ENCODE peak calls at places on chromosome 22, in four cellular contexts. T is K562, R is A549, X is HepG2. K is an unnamed sample.

GRCh38 chr22:43337385-43337784 is 5.8 kb downstream of the SCUBE1 start:
- DNase-seq in R (no peak), T (no peak), X (no peak), K (no peak)

GRCh38 chr22:25134028-25134427 is 65.6 kb upstream of the CRYBB3 start:
- DNase-seq in R (no peak), X (no peak), T (no peak), K (no peak)

GRCh38 chr22:45087802-45088201 is 75.9 kb upstream of the NUP50 start:
- DNase-seq in T (peak), R (no peak), X (no peak), K (no peak)

GRCh38 chr22:30205281-30206115 is 41.1 kb downstream of the LIF start:
- DNase-seq in X (peak), R (peak), T (peak), K (no peak)

GRCh38 chr22:21982338-21982965 is at the start of gene TOP3B:
- DNase-seq in R (peak), T (peak), X (peak), K (peak)

GRCh38 chr22:39238966-39239510 is 5.7 kb downstream of the PDGFB start:
- DNase-seq in X (no peak), T (no peak), R (no peak), K (no peak)

GRCh38 chr22:30425327-30425615 is 297 bp upstream of the MTFP1 start:
- DNase-seq in T (no peak), R (no peak), X (no peak), K (no peak)

GRCh38 chr22:23183107-23183698 is 2.9 kb downstream of the BCR start:
- DNase-seq in R (no peak), X (peak), T (peak), K (no peak)

GRCh38 chr22:17773606-17774205 is 563 bp downstream of the BID start:
- DNase-seq in R (peak), T (peak), X (peak), K (no peak)

GRCh38 chr22:23829845-23830372 is 8.9 kb downstream of the DERL3 start:
- DNase-seq in T (no peak), X (no peak), R (no peak), K (no peak)

GRCh38 chr22:32475428-32476010 is 908 bp downstream of the FBXO7 start:
- DNase-seq in R (peak), T (peak), X (no peak), K (no peak)

GRCh38 chr22:47705350-47705749 is 942.9 kb downstream of the TBC1D22A start:
- DNase-seq in X (no peak), R (no peak), T (no peak), K (no peak)

GRCh38 chr22:21012446-21013407 is 2.2 kb upstream of the P2RX6 start:
- DNase-seq in R (no peak), T (no peak), X (no peak), K (no peak)

GRCh38 chr22:29892315-29892714 is 9.3 kb downstream of the MTMR3 start:
- DNase-seq in T (no peak), R (no peak), X (no peak), K (no peak)

GRCh38 chr22:20117656-20118571 is 888 bp upstream of the TRMT2A start:
- DNase-seq in T (peak), R (no peak), X (no peak), K (no peak)

GRCh38 chr22:33909075-33909458 is 11.2 kb downstream of the LARGE1 start:
- DNase-seq in T (no peak), X (peak), R (peak), K (no peak)

GRCh38 chr22:44547371-44547770 is 49.3 kb upstream of the RTL6 start:
- DNase-seq in X (no peak), R (no peak), T (no peak), K (no peak)

GRCh38 chr22:43085658-43086606 is 3.3 kb downstream of the TTLL1 start:
- DNase-seq in T (no peak), X (no peak), R (no peak), K (peak)

GRCh38 chr22:35758394-35758793 is 40.7 kb downstream of the APOL5 start:
- DNase-seq in X (no peak), R (no peak), T (no peak), K (no peak)

GRCh38 chr22:47691152-47691895 is 928.9 kb downstream of the TBC1D22A start:
- DNase-seq in X (no peak), R (no peak), T (no peak), K (no peak)

GRCh38 chr22:37427128-37427710 is at the start of gene ELFN2:
- DNase-seq in T (no peak), R (no peak), X (no peak), K (no peak)
- TF ChIP-seq POLR2AphosphoS2 in T (no peak), R (no peak), X (no peak), K (no peak)

DNA sequence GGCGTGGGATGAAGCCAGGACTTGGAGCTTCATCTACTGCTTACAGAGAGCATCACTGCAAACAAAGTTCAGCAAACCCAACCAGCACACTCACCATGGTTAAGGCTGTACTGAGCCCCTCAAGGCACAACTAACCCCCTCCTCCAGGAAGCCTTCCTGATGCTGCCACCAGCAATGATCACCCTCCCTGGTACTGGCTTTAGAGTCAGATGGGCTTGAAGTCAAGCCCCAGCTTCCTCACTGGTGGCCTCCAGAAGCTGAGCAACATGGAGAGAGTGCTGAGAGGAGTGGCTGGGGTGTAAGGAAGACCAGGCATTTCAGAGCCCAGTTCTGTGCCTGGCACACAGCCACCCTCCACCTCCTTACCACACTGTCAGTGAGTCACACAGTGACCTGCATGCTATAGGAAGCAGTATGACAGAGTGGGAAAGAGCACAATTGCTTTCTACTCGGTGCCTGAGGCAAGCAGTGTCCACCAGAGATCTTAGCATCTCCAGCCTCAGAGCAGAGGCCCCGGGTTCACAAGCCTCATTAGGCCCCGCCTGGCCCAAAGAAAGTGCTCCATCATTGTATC is 24.7 kb upstream of the BAIAP2L2 start:
- DNase-seq in X (no peak), T (no peak), R (peak), K (no peak)
- TF ChIP-seq POLR2AphosphoS2 in X (no peak), T (no peak), R (no peak), K (no peak)

GRCh38 chr22:37564111-37564711 is 3.9 kb downstream of the CDC42EP1 start:
- DNase-seq in X (no peak), R (no peak), T (no peak), K (no peak)

GRCh38 chr22:37561209-37562048 is 1.1 kb downstream of the CDC42EP1 start:
- DNase-seq in X (peak), T (peak), R (peak), K (no peak)

GRCh38 chr22:37565830-37566229 is 5.5 kb downstream of the CDC42EP1 start:
- DNase-seq in T (no peak), R (no peak), X (no peak), K (no peak)

GRCh38 chr22:37562049-37562784 is 1.9 kb downstream of the CDC42EP1 start:
- DNase-seq in T (no peak), R (no peak), X (no peak), K (no peak)

GRCh38 chr22:37563153-37564081 is 3.1 kb downstream of the CDC42EP1 start:
- DNase-seq in T (peak), X (peak), R (peak), K (no peak)
- TF ChIP-seq POLR2AphosphoS2 in T (no peak), X (no peak), R (no peak), K (no peak)

GRCh38 chr22:46149493-46149997 is 781 bp upstream of the PPARA start:
- DNase-seq in R (no peak), T (no peak), X (no peak), K (no peak)
- TF ChIP-seq POLR2AphosphoS2 in R (no peak), T (no peak), X (no peak), K (no peak)

GRCh38 chr22:27125539-27125938 is 468.2 kb downstream of the MIAT start:
- DNase-seq in R (no peak), T (no peak), X (no peak), K (no peak)

GRCh38 chr22:27132400-27132799 is 475.0 kb downstream of the MIAT start:
- DNase-seq in R (no peak), T (no peak), X (no peak), K (no peak)

GRCh38 chr22:27129266-27129665 is 471.9 kb downstream of the MIAT start:
- DNase-seq in T (no peak), X (no peak), R (peak), K (no peak)

GRCh38 chr22:27130949-27131745 is 473.8 kb downstream of the MIAT start:
- DNase-seq in R (no peak), X (no peak), T (no peak), K (no peak)

DNA sequence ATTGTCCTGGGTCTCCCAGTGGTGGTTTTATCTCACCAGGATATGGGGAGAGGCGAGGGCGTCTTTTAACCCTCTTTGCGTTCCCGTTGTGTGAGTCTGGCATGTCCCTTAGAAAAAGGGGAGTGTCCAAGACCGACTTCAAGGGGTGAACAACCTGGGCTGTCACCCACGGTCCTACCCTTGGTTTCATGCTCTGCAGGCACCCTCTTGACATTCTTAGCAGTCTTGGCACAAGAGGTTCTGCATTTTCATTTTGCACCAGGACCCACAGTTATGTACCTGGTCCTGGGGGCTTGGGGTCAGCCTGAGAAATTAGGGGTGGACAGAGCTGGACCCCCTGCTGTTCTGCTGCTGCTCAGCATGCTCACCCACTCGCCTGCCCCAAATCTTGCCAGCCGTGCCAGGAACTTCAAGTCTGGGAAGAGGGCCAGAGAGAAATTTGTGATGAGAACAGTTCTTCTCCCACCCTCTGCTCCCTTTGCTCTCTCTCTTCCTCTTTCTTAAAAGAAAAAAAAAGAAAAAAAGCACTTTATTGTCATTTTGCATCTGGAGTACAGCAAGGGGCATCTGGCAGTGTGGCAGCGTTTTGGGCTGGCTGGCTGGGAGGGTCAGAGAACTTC is 471.2 kb downstream of the MIAT start:
- DNase-seq in T (no peak), X (no peak), R (no peak), K (no peak)
- TF ChIP-seq POLR2AphosphoS2 in T (no peak), X (no peak), R (no peak), K (no peak)

DNA sequence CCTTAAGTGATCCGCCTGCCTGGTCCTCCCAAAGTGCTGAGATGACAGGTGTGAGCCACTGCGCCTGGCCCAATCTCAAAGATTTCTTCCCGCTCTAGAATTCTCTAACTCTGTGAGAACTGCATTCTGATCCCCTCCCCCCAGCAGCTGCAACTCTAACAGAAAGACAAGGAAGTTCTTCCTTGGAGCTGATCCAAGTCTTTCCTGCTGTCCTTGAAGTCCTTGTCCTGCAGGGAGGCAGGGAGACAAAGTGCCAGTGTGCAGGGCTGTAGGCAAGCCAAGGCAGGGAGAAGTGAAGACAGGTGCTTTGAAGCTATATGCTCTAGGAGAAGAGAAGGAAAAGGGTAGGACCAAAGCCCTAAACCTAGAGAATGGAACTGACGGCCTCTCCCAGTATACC is 9.5 kb upstream of the GGA1 start:
- DNase-seq in R (peak), T (peak), X (no peak), K (no peak)
- TF ChIP-seq POLR2AphosphoS2 in R (no peak), T (no peak), X (no peak), K (no peak)

K was measured in GM12878.